ENCODE peak calls at places on chromosomes 5 and 9, in six cellular contexts. One of them, this sample, is unnamed.

GRCh38 chr9:135009711-135010362 is 77.6 kb upstream of the OLFM1 start:
- DNase-seq in GM12864: no peak
- DNase-seq in mucosa of descending colon: no peak
- DNase-seq in mammary epithelial cell: no peak
- DNase-seq in IMR-90: no peak
- DNase-seq in GM13976: no peak
- DNase-seq in this sample: no peak

GRCh38 chr5:170861855-170862766 is at the start of gene RANBP17:
- DNase-seq in GM12864: no peak
- DNase-seq in mucosa of descending colon: peak; percentile 68
- DNase-seq in mammary epithelial cell: peak; percentile 58
- DNase-seq in IMR-90: peak; percentile 67
- DNase-seq in GM13976: no peak
- DNase-seq in this sample: peak; percentile 39

GRCh38 chr5:116388564-116389258 is 185.9 kb downstream of the SEMA6A start:
- DNase-seq in GM12864: no peak
- DNase-seq in mucosa of descending colon: no peak
- DNase-seq in mammary epithelial cell: no peak
- DNase-seq in IMR-90: no peak
- DNase-seq in GM13976: no peak
- DNase-seq in this sample: no peak

GRCh38 chr5:38468978-38469706 is 87.3 kb downstream of the LIFR start:
- DNase-seq in GM12864: no peak
- DNase-seq in mucosa of descending colon: peak; percentile 24
- DNase-seq in mammary epithelial cell: no peak
- DNase-seq in IMR-90: no peak
- DNase-seq in GM13976: no peak
- DNase-seq in this sample: no peak

GRCh38 chr5:72883850-72884249 is 67.4 kb downstream of the TNPO1 start:
- DNase-seq in GM12864: no peak
- DNase-seq in mucosa of descending colon: no peak
- DNase-seq in mammary epithelial cell: no peak
- DNase-seq in IMR-90: no peak
- DNase-seq in GM13976: no peak
- DNase-seq in this sample: no peak

GRCh38 chr5:98489021-98489420 is 284.4 kb upstream of the RGMB start:
- DNase-seq in GM12864: no peak
- DNase-seq in mucosa of descending colon: no peak
- DNase-seq in mammary epithelial cell: no peak
- DNase-seq in IMR-90: no peak
- DNase-seq in GM13976: no peak
- DNase-seq in this sample: no peak

GRCh38 chr5:178530526-178530925 is 59.7 kb downstream of the COL23A1 start:
- DNase-seq in GM12864: no peak
- DNase-seq in mucosa of descending colon: no peak
- DNase-seq in mammary epithelial cell: no peak
- DNase-seq in IMR-90: no peak
- DNase-seq in GM13976: no peak
- DNase-seq in this sample: no peak

GRCh38 chr9:9142001-9142400 is 1342.4 kb upstream of the DMAC1 start:
- DNase-seq in GM12864: no peak
- DNase-seq in mucosa of descending colon: no peak
- DNase-seq in mammary epithelial cell: no peak
- DNase-seq in IMR-90: no peak
- DNase-seq in GM13976: no peak
- DNase-seq in this sample: no peak

GRCh38 chr9:75186767-75187380 is 98.6 kb downstream of the OSTF1 start:
- DNase-seq in GM12864: no peak
- DNase-seq in mucosa of descending colon: no peak
- DNase-seq in mammary epithelial cell: no peak
- DNase-seq in IMR-90: peak; percentile 28
- DNase-seq in GM13976: peak; percentile 35
- DNase-seq in this sample: peak; percentile 29

GRCh38 chr5:149205625-149206523 is 64.6 kb downstream of the ABLIM3 start:
- DNase-seq in GM12864: no peak
- DNase-seq in mucosa of descending colon: peak; percentile 19
- DNase-seq in mammary epithelial cell: no peak
- DNase-seq in IMR-90: peak; percentile 93
- DNase-seq in GM13976: no peak
- DNase-seq in this sample: no peak

GRCh38 chr5:38022621-38023020 is 182.8 kb upstream of the GDNF start:
- DNase-seq in GM12864: no peak
- DNase-seq in mucosa of descending colon: no peak
- DNase-seq in mammary epithelial cell: no peak
- DNase-seq in IMR-90: no peak
- DNase-seq in GM13976: no peak
- DNase-seq in this sample: no peak

GRCh38 chr5:128105203-128105602 is 21.6 kb downstream of the SLC12A2 start:
- DNase-seq in GM12864: no peak
- DNase-seq in mucosa of descending colon: no peak
- DNase-seq in mammary epithelial cell: no peak
- DNase-seq in IMR-90: no peak
- DNase-seq in GM13976: no peak
- DNase-seq in this sample: no peak

GRCh38 chr9:108083160-108083559 is 593.6 kb upstream of the KLF4 start:
- DNase-seq in GM12864: no peak
- DNase-seq in mucosa of descending colon: no peak
- DNase-seq in mammary epithelial cell: no peak
- DNase-seq in IMR-90: no peak
- DNase-seq in GM13976: no peak
- DNase-seq in this sample: no peak

GRCh38 chr5:67619636-67620035 is 423.0 kb upstream of the CD180 start:
- DNase-seq in GM12864: no peak
- DNase-seq in mucosa of descending colon: no peak
- DNase-seq in mammary epithelial cell: no peak
- DNase-seq in IMR-90: no peak
- DNase-seq in GM13976: no peak
- DNase-seq in this sample: no peak

GRCh38 chr5:163460562-163461176 is at the start of gene HMMR:
- DNase-seq in GM12864: no peak
- DNase-seq in mucosa of descending colon: no peak
- DNase-seq in mammary epithelial cell: no peak
- DNase-seq in IMR-90: peak; percentile 23
- DNase-seq in GM13976: no peak
- DNase-seq in this sample: no peak

GRCh38 chr5:154771383-154771901 is 16.3 kb downstream of the LARP1 start:
- DNase-seq in GM12864: no peak
- DNase-seq in mucosa of descending colon: no peak
- DNase-seq in mammary epithelial cell: peak; percentile 29
- DNase-seq in IMR-90: peak; percentile 92
- DNase-seq in GM13976: no peak
- DNase-seq in this sample: no peak

GRCh38 chr5:155620819-155621410 is 607.4 kb downstream of the KIF4B start:
- DNase-seq in GM12864: no peak
- DNase-seq in mucosa of descending colon: no peak
- DNase-seq in mammary epithelial cell: no peak
- DNase-seq in IMR-90: no peak
- DNase-seq in GM13976: no peak
- DNase-seq in this sample: no peak

GRCh38 chr9:34961574-34962480 is 3.7 kb downstream of the PHF24 start:
- DNase-seq in GM12864: no peak
- DNase-seq in mucosa of descending colon: no peak
- DNase-seq in mammary epithelial cell: peak; percentile 87
- DNase-seq in IMR-90: peak; percentile 80
- DNase-seq in GM13976: no peak
- DNase-seq in this sample: no peak

GRCh38 chr9:136095495-136096058 is 488 bp upstream of the NACC2 start:
- DNase-seq in GM12864: no peak
- DNase-seq in mucosa of descending colon: no peak
- DNase-seq in mammary epithelial cell: peak; percentile 30
- DNase-seq in IMR-90: peak; percentile 31
- DNase-seq in GM13976: no peak
- DNase-seq in this sample: no peak

GRCh38 chr9:112280904-112281303 is 52.5 kb downstream of the PTBP3 start:
- DNase-seq in GM12864: no peak
- DNase-seq in mucosa of descending colon: no peak
- DNase-seq in mammary epithelial cell: no peak
- DNase-seq in IMR-90: no peak
- DNase-seq in GM13976: no peak
- DNase-seq in this sample: no peak

GRCh38 chr9:134360180-134360759 is 34.0 kb downstream of the RXRA start:
- DNase-seq in GM12864: no peak
- DNase-seq in mucosa of descending colon: no peak
- DNase-seq in mammary epithelial cell: no peak
- DNase-seq in IMR-90: no peak
- DNase-seq in GM13976: no peak
- DNase-seq in this sample: no peak

DNA sequence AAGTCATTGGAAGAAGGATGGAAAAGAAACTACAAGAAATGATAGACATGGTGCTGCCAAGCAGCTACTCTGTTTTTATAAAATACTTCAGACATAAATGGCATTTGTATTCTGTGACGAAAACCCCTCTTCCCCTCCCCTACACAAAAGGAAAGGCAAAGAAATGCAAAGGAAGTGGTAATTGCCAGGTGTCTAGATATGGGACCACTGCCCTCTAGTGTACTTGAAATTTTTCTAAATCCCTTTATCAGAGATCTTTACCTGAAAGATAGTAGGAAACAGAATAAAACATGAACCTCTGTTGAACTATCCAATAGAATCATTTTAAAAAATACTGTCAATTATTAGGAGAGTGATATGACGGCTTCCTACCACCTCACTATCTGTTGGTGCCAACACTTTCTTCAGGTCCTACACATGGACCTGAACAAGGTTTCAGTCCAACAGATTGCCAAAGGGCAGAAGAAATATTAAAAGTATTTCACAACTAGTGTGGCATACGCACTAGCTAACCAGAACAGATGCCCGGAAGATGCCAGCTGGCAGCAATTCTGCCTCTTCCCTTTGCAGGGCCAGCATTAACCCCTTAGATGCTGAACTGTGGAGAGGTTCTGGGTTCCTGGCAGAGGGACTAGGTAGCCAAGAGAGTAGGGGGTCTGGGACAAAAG is 104.1 kb downstream of the TSSK1B start:
- DNase-seq in GM12864: peak; percentile 5
- DNase-seq in mucosa of descending colon: no peak
- DNase-seq in mammary epithelial cell: peak; percentile 50
- DNase-seq in IMR-90: peak; percentile 60
- DNase-seq in GM13976: peak; percentile 37
- DNase-seq in this sample: peak; percentile 31
- TF ChIP-seq CTCF in GM12864: peak; percentile 25
- TF ChIP-seq CTCF in mucosa of descending colon: no peak
- TF ChIP-seq CTCF in mammary epithelial cell: peak; percentile 38
- TF ChIP-seq CTCF in IMR-90: peak; percentile 51
- TF ChIP-seq CTCF in GM13976: no peak
- TF ChIP-seq CTCF in this sample: peak; percentile 39

DNA sequence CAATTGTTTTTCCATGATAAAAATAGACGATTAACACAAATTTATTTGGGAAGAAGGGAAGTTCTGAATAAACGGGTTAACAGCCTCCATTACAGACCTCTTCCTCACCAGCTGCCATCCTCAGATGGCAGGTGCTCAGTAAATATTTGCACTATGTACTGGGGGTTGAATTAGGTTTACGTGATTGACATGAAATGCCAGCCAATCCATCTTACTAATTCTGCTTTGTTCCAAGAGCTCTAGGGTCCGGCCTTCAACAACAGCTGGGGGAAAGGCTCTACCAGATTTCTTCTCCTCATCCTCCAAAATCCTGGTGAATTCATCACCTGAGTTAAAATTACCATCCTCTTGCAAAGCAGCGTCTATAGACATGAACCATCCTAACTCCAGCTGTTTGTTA is 104.6 kb downstream of the MTX3 start:
- DNase-seq in GM12864: no peak
- DNase-seq in mucosa of descending colon: no peak
- DNase-seq in mammary epithelial cell: no peak
- DNase-seq in IMR-90: no peak
- DNase-seq in GM13976: no peak
- DNase-seq in this sample: no peak
- TF ChIP-seq CTCF in GM12864: no peak
- TF ChIP-seq CTCF in mucosa of descending colon: no peak
- TF ChIP-seq CTCF in mammary epithelial cell: no peak
- TF ChIP-seq CTCF in IMR-90: no peak
- TF ChIP-seq CTCF in GM13976: no peak
- TF ChIP-seq CTCF in this sample: no peak

DNA sequence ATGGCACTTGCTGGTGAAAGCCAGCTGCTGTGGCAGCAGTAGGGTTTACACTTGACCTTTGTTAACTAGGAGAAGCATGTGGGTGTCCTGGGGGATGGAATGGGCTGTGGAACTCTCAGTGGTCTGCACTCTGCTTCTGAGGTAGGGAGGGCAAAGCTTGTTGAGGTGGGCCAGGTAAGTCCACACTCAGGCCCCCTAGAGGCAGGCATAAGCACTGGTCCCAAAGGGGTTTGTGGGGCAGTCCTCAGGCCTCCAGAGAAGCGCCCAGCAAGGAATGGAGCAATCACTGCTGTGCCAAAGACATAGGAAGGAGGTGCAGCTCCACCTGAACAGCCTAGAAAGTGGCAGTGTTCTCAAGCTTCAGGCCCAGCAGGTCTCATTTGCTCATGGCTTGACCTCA is 34.7 kb downstream of the INSL4 start:
- DNase-seq in GM12864: no peak
- DNase-seq in mucosa of descending colon: no peak
- DNase-seq in mammary epithelial cell: no peak
- DNase-seq in IMR-90: no peak
- DNase-seq in GM13976: no peak
- DNase-seq in this sample: no peak
- TF ChIP-seq CTCF in GM12864: peak; percentile 56
- TF ChIP-seq CTCF in mucosa of descending colon: no peak
- TF ChIP-seq CTCF in mammary epithelial cell: no peak
- TF ChIP-seq CTCF in IMR-90: no peak
- TF ChIP-seq CTCF in GM13976: no peak
- TF ChIP-seq CTCF in this sample: no peak

GRCh38 chr9:122056484-122056883 is 36.6 kb downstream of the TTLL11 start:
- DNase-seq in GM12864: no peak
- DNase-seq in mucosa of descending colon: peak; percentile 16
- DNase-seq in mammary epithelial cell: peak; percentile 21
- DNase-seq in IMR-90: no peak
- DNase-seq in GM13976: no peak
- DNase-seq in this sample: no peak

GRCh38 chr9:122058051-122058450 is 35.1 kb downstream of the TTLL11 start:
- DNase-seq in GM12864: no peak
- DNase-seq in mucosa of descending colon: no peak
- DNase-seq in mammary epithelial cell: no peak
- DNase-seq in IMR-90: no peak
- DNase-seq in GM13976: no peak
- DNase-seq in this sample: no peak

GRCh38 chr9:122058707-122059106 is 34.4 kb downstream of the TTLL11 start:
- DNase-seq in GM12864: no peak
- DNase-seq in mucosa of descending colon: no peak
- DNase-seq in mammary epithelial cell: no peak
- DNase-seq in IMR-90: no peak
- DNase-seq in GM13976: no peak
- DNase-seq in this sample: no peak

GRCh38 chr9:122055668-122056067 is 37.4 kb downstream of the TTLL11 start:
- DNase-seq in GM12864: no peak
- DNase-seq in mucosa of descending colon: no peak
- DNase-seq in mammary epithelial cell: no peak
- DNase-seq in IMR-90: no peak
- DNase-seq in GM13976: no peak
- DNase-seq in this sample: no peak

DNA sequence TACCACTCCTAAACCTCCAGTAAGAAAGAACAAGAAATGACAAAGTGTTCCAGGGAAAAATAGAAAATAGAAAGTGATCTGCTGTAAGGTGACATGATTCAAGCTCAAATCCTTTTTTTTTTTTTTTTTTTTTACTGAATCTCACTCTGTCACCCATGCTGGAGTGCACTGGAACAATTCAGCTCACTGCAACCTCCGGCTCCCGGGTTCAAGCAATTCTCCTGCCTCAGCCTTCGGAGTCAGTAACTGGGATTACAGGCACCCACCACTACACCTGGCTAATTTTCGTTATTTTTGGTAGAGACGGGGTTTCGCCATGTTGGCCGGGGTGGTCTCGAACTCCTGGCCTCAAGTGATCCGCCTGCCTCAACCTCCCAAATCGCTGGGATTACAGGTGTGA is 35.9 kb downstream of the TTLL11 start:
- DNase-seq in GM12864: no peak
- DNase-seq in mucosa of descending colon: no peak
- DNase-seq in mammary epithelial cell: no peak
- DNase-seq in IMR-90: no peak
- DNase-seq in GM13976: no peak
- DNase-seq in this sample: no peak
- TF ChIP-seq CTCF in GM12864: no peak
- TF ChIP-seq CTCF in mucosa of descending colon: no peak
- TF ChIP-seq CTCF in mammary epithelial cell: no peak
- TF ChIP-seq CTCF in IMR-90: no peak
- TF ChIP-seq CTCF in GM13976: no peak
- TF ChIP-seq CTCF in this sample: no peak

This sample was measured in GM10248.